ENCODE peak calls at places on chromosome 20, in nine cellular contexts. Z is Right ventricle myocardium superior; B is fibroblast of the aortic adventitia; X is germinal center; O is NCI-H1105 treated with DMSO at 0.1 percent for 48 hours; F is mammary epithelial cell; U is left ventricle myocardium superior; I is activated CD8-positive, alpha-beta memory T cell treated with anti-CD3 and anti-CD28 coated beads, Interleukin-2, amount 10 ng/mL, durations not matched to agents 7 days and 5 days; E is fibroblast of lung. V is an unnamed sample.

GRCh38 chr20:10622657-10623418 is 51.0 kb downstream of the JAG1 start:
- DNase-seq in I (no peak), F (peak; percentile 40), E (peak; percentile 91), Z (peak; percentile 59), X (no peak), U (peak; percentile 50), B (peak; percentile 95), O (no peak), V (no peak)

GRCh38 chr20:43537921-43538854 is 20.6 kb upstream of the SGK2 start:
- DNase-seq in E (peak; percentile 42), O (peak; percentile 43), I (peak; percentile 64), U (peak; percentile 71), Z (peak; percentile 71), F (peak; percentile 39), X (peak; percentile 50), B (peak; percentile 79), V (peak; percentile 74)

GRCh38 chr20:1165941-1166340 is 18.8 kb downstream of the TMEM74B start:
- DNase-seq in B (no peak), I (peak; percentile 14), U (no peak), E (no peak), Z (no peak), O (no peak), F (no peak), X (no peak), V (no peak)

GRCh38 chr20:47927944-47928343 is 142.7 kb upstream of the SULF2 start:
- DNase-seq in O (no peak), F (peak; percentile 91), I (no peak), B (no peak), Z (no peak), E (peak; percentile 24), X (no peak), U (no peak), V (no peak)

GRCh38 chr20:62133864-62134263 is 9.3 kb downstream of the PSMA7 start:
- DNase-seq in E (no peak), B (no peak), U (no peak), Z (no peak), X (peak; percentile 32), O (no peak), I (no peak), F (no peak), V (peak; percentile 56)

GRCh38 chr20:4898845-4899244 is 102.5 kb downstream of the SLC23A2 start:
- DNase-seq in U (no peak), I (no peak), Z (no peak), B (no peak), X (no peak), O (no peak), F (no peak), E (no peak), V (no peak)

GRCh38 chr20:16477632-16478031 is 95.6 kb downstream of the KIF16B start:
- DNase-seq in U (no peak), I (no peak), F (no peak), X (no peak), Z (no peak), O (no peak), B (peak; percentile 2), E (no peak), V (no peak)

GRCh38 chr20:53149652-53150205 is 177.6 kb downstream of the TSHZ2 start:
- DNase-seq in X (no peak), B (no peak), Z (no peak), E (peak; percentile 15), U (no peak), F (no peak), I (no peak), O (no peak), V (no peak)

GRCh38 chr20:41411458-41411857 is 44.8 kb upstream of the EMILIN3 start:
- DNase-seq in I (no peak), O (peak; percentile 40), Z (no peak), E (peak; percentile 21), F (peak; percentile 5), B (peak; percentile 56), U (no peak), X (peak; percentile 11), V (no peak)

GRCh38 chr20:14710941-14711340 is 373.5 kb upstream of the FLRT3 start:
- DNase-seq in U (no peak), F (peak; percentile 65), B (no peak), X (no peak), O (no peak), I (no peak), Z (no peak), E (no peak), V (no peak)

GRCh38 chr20:37344506-37345338 is 1.2 kb upstream of the SRC start:
- DNase-seq in E (no peak), I (no peak), Z (no peak), X (no peak), U (no peak), O (no peak), F (peak; percentile 67), B (no peak), V (peak; percentile 8)

GRCh38 chr20:59850018-59850641 is 83.3 kb downstream of the SYCP2 start:
- DNase-seq in I (no peak), E (peak; percentile 31), F (no peak), B (peak; percentile 45), O (peak; percentile 51), X (no peak), Z (no peak), U (no peak), V (no peak)

GRCh38 chr20:32356935-32357868 is 929 bp upstream of the ASXL1 start:
- DNase-seq in Z (no peak), E (peak; percentile 66), B (peak; percentile 58), X (no peak), U (no peak), I (no peak), F (no peak), O (peak; percentile 69), V (peak; percentile 22)

GRCh38 chr20:46767127-46767761 is 57.8 kb downstream of the SLC2A10 start:
- DNase-seq in U (no peak), O (peak; percentile 61), I (no peak), E (peak; percentile 13), F (peak; percentile 36), Z (no peak), X (peak; percentile 40), B (peak; percentile 47), V (peak; percentile 43)

GRCh38 chr20:9141916-9142315 is 73.0 kb downstream of the PLCB4 start:
- DNase-seq in B (no peak), Z (no peak), U (no peak), F (no peak), X (no peak), I (no peak), O (no peak), E (no peak), V (no peak)

GRCh38 chr20:17558154-17558940 is 11.5 kb upstream of the DSTN start:
- DNase-seq in O (no peak), Z (no peak), E (peak; percentile 95), X (no peak), I (peak; percentile 42), F (peak; percentile 88), B (peak; percentile 93), U (no peak), V (no peak)

GRCh38 chr20:5945963-5946362 is 4.4 kb downstream of the TRMT6 start:
- DNase-seq in Z (no peak), B (peak; percentile 76), U (no peak), F (peak; percentile 86), I (no peak), E (peak; percentile 50), O (no peak), X (no peak), V (no peak)

GRCh38 chr20:46757135-46757534 is 47.7 kb downstream of the SLC2A10 start:
- DNase-seq in I (no peak), U (no peak), Z (no peak), X (no peak), E (no peak), O (no peak), B (no peak), F (no peak), V (no peak)

GRCh38 chr20:40814328-40814960 is 125.4 kb upstream of the MAFB start:
- DNase-seq in U (no peak), X (no peak), F (no peak), Z (no peak), B (no peak), E (no peak), I (peak; percentile 19), O (no peak), V (peak; percentile 48)

GRCh38 chr20:46215913-46216707 is 92.2 kb downstream of the CDH22 start:
- DNase-seq in I (no peak), U (peak; percentile 54), O (no peak), B (peak; percentile 5), X (no peak), Z (peak; percentile 56), E (peak; percentile 59), F (no peak), V (peak; percentile 93)

GRCh38 chr20:51199920-51200319 is 177.0 kb upstream of the KCNG1 start:
- DNase-seq in F (no peak), O (no peak), I (no peak), E (no peak), U (no peak), X (no peak), B (no peak), Z (no peak), V (no peak)

GRCh38 chr20:45113865-45114264 is 1.1 kb downstream of the WFDC5 start:
- DNase-seq in I (no peak), B (no peak), U (no peak), E (no peak), Z (no peak), O (no peak), F (no peak), X (no peak), V (no peak)

GRCh38 chr20:63835031-63835858 is 4.2 kb upstream of the ZBTB46 start:
- DNase-seq in Z (peak; percentile 93), F (peak; percentile 93), X (no peak), E (peak; percentile 98), U (peak; percentile 91), B (peak; percentile 98), O (no peak), I (no peak), V (peak; percentile 90)

GRCh38 chr20:51569815-51570741 is 27.6 kb upstream of the NFATC2 start:
- DNase-seq in I (no peak), Z (no peak), U (peak; percentile 56), O (no peak), F (no peak), X (no peak), E (peak; percentile 29), B (no peak), V (no peak)

GRCh38 chr20:62176866-62177265 is 6.0 kb upstream of the MTG2 start:
- DNase-seq in Z (no peak), U (peak; percentile 14), E (no peak), O (no peak), F (no peak), X (no peak), B (no peak), I (no peak), V (peak; percentile 75)

GRCh38 chr20:33862709-33863403 is 51.7 kb downstream of the CHMP4B start:
- DNase-seq in Z (peak; percentile 61), X (peak; percentile 81), E (peak; percentile 70), U (peak; percentile 65), O (no peak), F (no peak), I (peak; percentile 65), B (peak; percentile 84), V (peak; percentile 90)

GRCh38 chr20:46344488-46345162 is 36.3 kb upstream of the CDH22 start:
- DNase-seq in O (no peak), E (no peak), F (no peak), I (no peak), Z (no peak), U (no peak), B (no peak), X (no peak), V (no peak)

GRCh38 chr20:2421247-2421646 is 40.5 kb downstream of the TGM6 start:
- DNase-seq in O (no peak), U (no peak), X (no peak), I (no peak), Z (no peak), B (peak; percentile 6), E (no peak), F (no peak), V (no peak)

GRCh38 chr20:47929368-47930115 is 144.3 kb upstream of the SULF2 start:
- DNase-seq in I (no peak), F (peak; percentile 90), E (peak; percentile 89), X (no peak), O (no peak), Z (no peak), U (no peak), B (peak; percentile 75), V (no peak)

GRCh38 chr20:49891486-49891885 is 23.8 kb downstream of the SPATA2 start:
- DNase-seq in O (no peak), X (no peak), U (no peak), B (no peak), F (no peak), Z (no peak), E (no peak), I (no peak), V (no peak)

GRCh38 chr20:43870484-43870883 is 44.2 kb upstream of the TOX2 start:
- DNase-seq in B (peak; percentile 64), I (no peak), Z (no peak), E (peak; percentile 59), X (no peak), U (no peak), F (no peak), O (no peak), V (no peak)